ENCODE peak calls at places on chromosomes 2 and 18, in eight cellular contexts. A is upper lobe of right lung, X is lower lobe of right lung, U is brain microvascular endothelial cell, E is body of pancreas, F is RWPE2, G is kidney, V is AG04449. Q is an unnamed sample.

GRCh38 chr2:33038799-33039198 is 92.0 kb downstream of the LTBP1 start:
- DNase-seq in A (no peak), X (no peak), U (no peak), E (no peak), F (no peak), G (no peak), V (no peak), Q (no peak)

GRCh38 chr2:205700331-205701132 is 18.2 kb downstream of the NRP2 start:
- DNase-seq in A (no peak), X (peak; percentile 65), U (peak; percentile 93), E (peak; percentile 54), F (no peak), G (no peak), V (no peak), Q (no peak)

GRCh38 chr2:179715196-179715595 is 146.2 kb downstream of the ZNF385B start:
- DNase-seq in A (no peak), X (no peak), U (no peak), E (no peak), F (no peak), G (no peak), V (no peak), Q (no peak)

GRCh38 chr2:1739322-1739957 is 4.9 kb downstream of the PXDN start:
- DNase-seq in A (no peak), X (no peak), U (no peak), E (no peak), F (no peak), G (no peak), V (no peak), Q (no peak)

GRCh38 chr2:85347554-85347953 is 6.8 kb downstream of the RETSAT start:
- DNase-seq in A (no peak), X (no peak), U (no peak), E (no peak), F (no peak), G (no peak), V (no peak), Q (no peak)

GRCh38 chr2:52336951-52337350 is 1305.0 kb upstream of the NRXN1 start:
- DNase-seq in A (no peak), X (no peak), U (no peak), E (no peak), F (no peak), G (no peak), V (no peak), Q (no peak)

GRCh38 chr18:22340340-22340739 is 77.4 kb downstream of the CTAGE1 start:
- DNase-seq in A (no peak), X (no peak), U (no peak), E (no peak), F (no peak), G (no peak), V (no peak), Q (no peak)

GRCh38 chr2:20093263-20094141 is 42.1 kb upstream of the LAPTM4A start:
- DNase-seq in A (no peak), X (no peak), U (peak; percentile 62), E (peak; percentile 82), F (no peak), G (no peak), V (peak; percentile 14), Q (peak; percentile 66)

GRCh38 chr2:1856922-1857321 is 112.6 kb upstream of the PXDN start:
- DNase-seq in A (no peak), X (no peak), U (peak; percentile 20), E (no peak), F (no peak), G (no peak), V (no peak), Q (no peak)

GRCh38 chr18:13570856-13571495 is 155.4 kb downstream of the FAM210A start:
- DNase-seq in A (no peak), X (no peak), U (no peak), E (no peak), F (no peak), G (no peak), V (no peak), Q (no peak)

GRCh38 chr2:134397146-134397896 is 143.4 kb downstream of the MGAT5 start:
- DNase-seq in A (no peak), X (no peak), U (no peak), E (no peak), F (no peak), G (no peak), V (no peak), Q (no peak)

GRCh38 chr2:114684404-114684803 is 242.0 kb downstream of the DPP10 start:
- DNase-seq in A (no peak), X (no peak), U (no peak), E (no peak), F (no peak), G (no peak), V (no peak), Q (no peak)

GRCh38 chr2:179222076-179222475 is 42.6 kb downstream of the SESTD1 start:
- DNase-seq in A (no peak), X (no peak), U (no peak), E (no peak), F (no peak), G (no peak), V (no peak), Q (no peak)

GRCh38 chr2:165655653-165656052 is 138.4 kb downstream of the GALNT3 start:
- DNase-seq in A (no peak), X (no peak), U (no peak), E (no peak), F (no peak), G (no peak), V (no peak), Q (no peak)

GRCh38 chr18:63963610-63964256 is 6.1 kb upstream of the SERPINB8 start:
- DNase-seq in A (no peak), X (no peak), U (peak; percentile 54), E (peak; percentile 74), F (no peak), G (no peak), V (no peak), Q (peak; percentile 20)

GRCh38 chr2:88059979-88060906 is 4.7 kb upstream of the KRCC1 start:
- DNase-seq in A (no peak), X (no peak), U (peak; percentile 5), E (peak; percentile 18), F (no peak), G (no peak), V (no peak), Q (no peak)

GRCh38 chr2:219175928-219176817 is 552 bp downstream of the CNPPD1 start:
- DNase-seq in A (peak; percentile 79), X (peak; percentile 72), U (peak; percentile 19), E (peak; percentile 65), F (no peak), G (peak; percentile 92), V (no peak), Q (no peak)

GRCh38 chr2:8872821-8873432 is 35.5 kb upstream of the KIDINS220 start:
- DNase-seq in A (no peak), X (no peak), U (peak; percentile 37), E (peak; percentile 13), F (no peak), G (no peak), V (peak; percentile 23), Q (peak; percentile 30)

GRCh38 chr2:217746741-217747287 is 256.0 kb downstream of the TNS1 start:
- DNase-seq in A (no peak), X (no peak), U (no peak), E (no peak), F (no peak), G (no peak), V (no peak), Q (no peak)

GRCh38 chr2:1521191-1521877 is 108.1 kb downstream of the TPO start:
- DNase-seq in A (no peak), X (no peak), U (no peak), E (no peak), F (peak; percentile 29), G (peak; percentile 46), V (no peak), Q (no peak)

GRCh38 chr2:176083796-176084261 is at the start of gene EVX2:
- DNase-seq in A (no peak), X (no peak), U (no peak), E (no peak), F (no peak), G (no peak), V (no peak), Q (no peak)

GRCh38 chr2:176084629-176085119 is 912 bp upstream of the EVX2 start:
- DNase-seq in A (no peak), X (no peak), U (no peak), E (no peak), F (no peak), G (no peak), V (no peak), Q (no peak)

GRCh38 chr2:176085861-176086771 is 2.4 kb upstream of the EVX2 start:
- DNase-seq in A (peak; percentile 58), X (no peak), U (no peak), E (peak; percentile 21), F (no peak), G (no peak), V (no peak), Q (no peak)

GRCh38 chr2:176082885-176083731 is 654 bp downstream of the EVX2 start:
- DNase-seq in A (no peak), X (no peak), U (no peak), E (no peak), F (no peak), G (no peak), V (no peak), Q (no peak)

GRCh38 chr2:176085120-176085788 is 1.5 kb upstream of the EVX2 start:
- DNase-seq in A (no peak), X (no peak), U (no peak), E (no peak), F (no peak), G (peak; percentile 66), V (no peak), Q (no peak)
- H3K4me3 ChIP-seq in A (no peak overlapping the region), X (no peak overlapping the region), U (no peak overlapping the region), E (no peak overlapping the region), F (no peak overlapping the region), G (no peak overlapping the region), V (no peak overlapping the region), Q (no peak overlapping the region)

DNA sequence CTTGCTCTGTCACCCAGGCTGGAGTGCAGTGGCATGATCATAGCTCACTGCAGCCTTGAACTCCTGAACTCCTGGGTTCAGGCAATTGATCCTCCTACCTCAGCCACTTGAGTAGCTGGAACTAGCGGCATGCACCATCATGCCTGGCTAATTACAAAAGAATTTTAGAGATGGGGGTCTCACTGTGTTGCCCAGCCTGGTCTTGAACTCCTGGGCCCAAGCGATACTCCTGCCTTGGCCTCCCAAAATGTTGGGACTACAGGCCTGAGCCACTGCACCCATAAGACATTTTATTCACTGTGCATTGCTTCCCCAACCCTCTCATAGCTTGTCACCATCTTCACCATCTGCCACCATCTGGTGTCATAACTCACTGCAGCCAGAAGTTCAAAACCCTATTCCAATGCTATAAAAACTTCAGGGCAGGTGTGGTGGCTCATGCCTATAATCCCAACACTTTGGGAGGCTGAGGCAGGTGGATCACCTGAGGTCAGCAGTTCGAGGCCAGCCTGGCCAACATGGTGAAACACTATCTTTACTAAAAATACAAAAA is 78.7 kb downstream of the NCAPH start:
- DNase-seq in A (no peak), X (no peak), U (no peak), E (no peak), F (no peak), G (no peak), V (no peak), Q (no peak)
- TF ChIP-seq CTCF in A (no peak), X (no peak), U (no peak), E (no peak), F (no peak), G (no peak), V (no peak), Q (no peak)

GRCh38 chr2:38374978-38375377 is 2.1 kb downstream of the ATL2 start:
- DNase-seq in A (no peak), X (no peak), U (no peak), E (no peak), F (no peak), G (no peak), V (no peak), Q (no peak)
- H3K4me3 ChIP-seq in A (peak overlapping the region; percentile 88), X (peak overlapping the region; percentile 94), U (peak overlapping the region; percentile 6), E (no peak overlapping the region), F (no peak overlapping the region), G (peak overlapping the region; percentile 91), V (peak overlapping the region; percentile 6), Q (peak overlapping the region; percentile 94)

GRCh38 chr2:66013456-66013855 is 421.5 kb upstream of the MEIS1 start:
- DNase-seq in A (no peak), X (no peak), U (no peak), E (no peak), F (no peak), G (no peak), V (no peak), Q (no peak)
- TF ChIP-seq CTCF in A (peak; percentile 15), X (no peak), U (no peak), E (no peak), F (peak; percentile 28), G (no peak), V (no peak), Q (peak; percentile 7)

Q was measured in HFF-Myc.